ENCODE peak calls at places on chromosomes 4 and X, in five cellular contexts. D is GM23248; E is activated T-helper 1 cell treated with Interleukin-2 at 50 U/mL for 16 hours; L is cardiac fibroblast; F is stimulated activated CD8-positive, alpha-beta memory T cell treated with anti-CD3 and anti-CD28 coated beads, Interleukin-12 subunit alpha, Interleukin-12 subunit beta, amount 100 ng/mL, for 1 hour. O is an unnamed sample.

GRCh38 chr4:41814565-41814964 is 66.0 kb upstream of the PHOX2B start:
- DNase-seq in D (peak), E (no peak), L (peak), F (no peak), O (peak)

GRCh38 chr4:173782660-173783059 is 252.6 kb upstream of the HAND2 start:
- DNase-seq in D (no peak), E (no peak), L (no peak), F (no peak), O (no peak)

GRCh38 chr4:110165382-110166285 is 32.8 kb downstream of the ELOVL6 start:
- DNase-seq in D (peak), E (peak), L (peak), F (peak), O (peak)

GRCh38 chr4:129972257-129972656 is 876.3 kb downstream of the C4orf33 start:
- DNase-seq in D (no peak), E (no peak), L (no peak), F (no peak), O (no peak)

GRCh38 chrX:17160971-17161370 is 214.0 kb upstream of the NHS start:
- DNase-seq in D (peak), E (no peak), L (no peak), F (no peak), O (no peak)

GRCh38 chr4:38548256-38548655 is 115.7 kb upstream of the KLF3 start:
- DNase-seq in D (no peak), E (no peak), L (no peak), F (no peak), O (no peak)

GRCh38 chrX:109487640-109488039 is 5.8 kb upstream of the GUCY2F start:
- DNase-seq in D (no peak), E (no peak), L (no peak), F (no peak), O (no peak)

GRCh38 chrX:21838937-21839333 is 482 bp upstream of the MBTPS2 start:
- DNase-seq in D (peak), E (no peak), L (peak), F (no peak), O (no peak)

GRCh38 chr4:3372264-3372932 is 69.4 kb upstream of the HGFAC start:
- DNase-seq in D (no peak), E (no peak), L (no peak), F (no peak), O (no peak)

GRCh38 chr4:156347412-156348075 is 393.9 kb upstream of the CTSO start:
- DNase-seq in D (peak), E (no peak), L (no peak), F (no peak), O (peak)

GRCh38 chr4:2535386-2536192 is 858 bp upstream of the FAM193A start:
- DNase-seq in D (peak), E (peak), L (peak), F (no peak), O (no peak)

GRCh38 chr4:7145291-7145934 is 46.9 kb upstream of the SORCS2 start:
- DNase-seq in D (no peak), E (no peak), L (no peak), F (no peak), O (no peak)

GRCh38 chr4:175339100-175339707 is 421.0 kb downstream of the ADAM29 start:
- DNase-seq in D (peak), E (no peak), L (no peak), F (no peak), O (peak)

GRCh38 chr4:4386296-4386735 is 586 bp upstream of the NSG1 start:
- DNase-seq in D (no peak), E (no peak), L (peak), F (no peak), O (no peak)

GRCh38 chr4:155666701-155667537 is at the start of gene GUCY1A1:
- DNase-seq in D (peak), E (no peak), L (peak), F (no peak), O (peak)

GRCh38 chr4:19402666-19403065 is 849.0 kb upstream of the SLIT2 start:
- DNase-seq in D (peak), E (no peak), L (no peak), F (no peak), O (no peak)

GRCh38 chr4:78766650-78767049 is 9.5 kb upstream of the BMP2K start:
- DNase-seq in D (no peak), E (no peak), L (no peak), F (no peak), O (no peak)

GRCh38 chr4:111811661-111812060 is 333.6 kb upstream of the FAM241A start:
- DNase-seq in D (no peak), E (no peak), L (no peak), F (no peak), O (no peak)

GRCh38 chr4:170047774-170048354 is 21.7 kb upstream of the MFAP3L start:
- DNase-seq in D (peak), E (peak), L (peak), F (peak), O (peak)

GRCh38 chr4:74793757-74794340 is 474 bp downstream of the BTC start:
- DNase-seq in D (peak), E (no peak), L (peak), F (no peak), O (peak)

GRCh38 chr4:98527528-98527927 is 130.9 kb downstream of the TSPAN5 start:
- DNase-seq in D (peak), E (no peak), L (no peak), F (no peak), O (no peak)

GRCh38 chrX:15465896-15466651 is 27.1 kb downstream of the PIR start:
- DNase-seq in D (peak), E (no peak), L (peak), F (no peak), O (no peak)

GRCh38 chr4:91769912-91770311 is 533.9 kb upstream of the GRID2 start:
- DNase-seq in D (no peak), E (no peak), L (no peak), F (no peak), O (no peak)